ENCODE peak calls at places on chromosomes 3 and 15, in six cellular contexts. R is fibroblast of pulmonary artery, J is activated B cell treated with CpG ODN at 0.5 μM for 24 hours, O is colonic mucosa, A is EL, T is NCI-H446. M is an unnamed sample.

GRCh38 chr3:65524544-65525070 is 514.1 kb downstream of the MAGI1 start:
- DNase-seq in R (no peak), J (no peak), O (no peak), A (no peak), T (no peak), M (no peak)

GRCh38 chr15:90234519-90234988 is 545 bp downstream of the GDPGP1 start:
- DNase-seq in R (peak), J (no peak), O (no peak), A (peak), T (no peak), M (no peak)

GRCh38 chr3:63528325-63529000 is 124.0 kb upstream of the SNTN start:
- DNase-seq in R (no peak), J (no peak), O (no peak), A (no peak), T (no peak), M (no peak)

GRCh38 chr3:55607844-55608243 is 120.7 kb upstream of the WNT5A start:
- DNase-seq in R (no peak), J (no peak), O (no peak), A (no peak), T (no peak), M (no peak)

GRCh38 chr15:75100679-75101078 is 77.3 kb downstream of the PPCDC start:
- DNase-seq in R (no peak), J (no peak), O (no peak), A (no peak), T (no peak), M (no peak)

GRCh38 chr3:126253072-126253471 is 72.7 kb upstream of the ALDH1L1 start:
- DNase-seq in R (no peak), J (no peak), O (no peak), A (no peak), T (no peak), M (no peak)

GRCh38 chr3:184314363-184314699 is at the start of gene EIF4G1:
- DNase-seq in R (peak), J (peak), O (peak), A (peak), T (peak), M (peak)

GRCh38 chr3:48565186-48565585 is 1.6 kb upstream of the UCN2 start:
- DNase-seq in R (no peak), J (no peak), O (no peak), A (no peak), T (no peak), M (no peak)

GRCh38 chr3:111547645-111548044 is 5.6 kb downstream of the CD96 start:
- DNase-seq in R (no peak), J (no peak), O (no peak), A (no peak), T (no peak), M (no peak)

GRCh38 chr3:157606392-157607197 is 103.4 kb upstream of the VEPH1 start:
- DNase-seq in R (peak), J (peak), O (peak), A (peak), T (peak), M (peak)

GRCh38 chr3:114550155-114550554 is 256.3 kb downstream of the TIGIT start:
- DNase-seq in R (peak), J (no peak), O (no peak), A (peak), T (no peak), M (no peak)

GRCh38 chr3:28850186-28850585 is 430.7 kb upstream of the RBMS3 start:
- DNase-seq in R (peak), J (no peak), O (no peak), A (peak), T (no peak), M (no peak)

GRCh38 chr3:14120111-14120920 is 4.4 kb downstream of the CHCHD4 start:
- DNase-seq in R (no peak), J (no peak), O (peak), A (no peak), T (no peak), M (no peak)

GRCh38 chr3:57158813-57159678 is 6.1 kb downstream of the IL17RD start:
- DNase-seq in R (no peak), J (no peak), O (no peak), A (peak), T (no peak), M (peak)

GRCh38 chr3:168648321-168648720 is 552.6 kb upstream of the GOLIM4 start:
- DNase-seq in R (no peak), J (no peak), O (no peak), A (no peak), T (no peak), M (no peak)

GRCh38 chr3:13673207-13673606 is 124.3 kb downstream of the FBLN2 start:
- DNase-seq in R (no peak), J (no peak), O (no peak), A (no peak), T (no peak), M (no peak)

GRCh38 chr15:51103330-51103729 is 8.6 kb upstream of the TNFAIP8L3 start:
- DNase-seq in R (peak), J (no peak), O (no peak), A (peak), T (no peak), M (no peak)

GRCh38 chr3:41768363-41768762 is 193.5 kb downstream of the ULK4 start:
- DNase-seq in R (no peak), J (no peak), O (no peak), A (no peak), T (no peak), M (no peak)

GRCh38 chr3:30548605-30549004 is 57.8 kb upstream of the TGFBR2 start:
- DNase-seq in R (no peak), J (no peak), O (no peak), A (no peak), T (no peak), M (no peak)

GRCh38 chr15:64699767-64700388 is 75.5 kb downstream of the RBPMS2 start:
- DNase-seq in R (peak), J (no peak), O (no peak), A (peak), T (no peak), M (peak)

GRCh38 chr15:92655178-92655995 is at the start of gene FAM174B:
- DNase-seq in R (peak), J (no peak), O (peak), A (peak), T (no peak), M (peak)

M was measured in prostate gland.